ENCODE peak calls at places on chromosomes 13 and 19, in eight cellular contexts. G, J, N, X, U, Y, I and S are unnamed samples.

GRCh38 chr13:78658630-78659449 is at the start of gene OBI1:
- DNase-seq in U (peak), G (peak), Y (peak), N (peak), J (peak), I (peak), X (peak), S (peak)

GRCh38 chr13:41509996-41510395 is 52.6 kb downstream of the RGCC start:
- DNase-seq in U (no peak), Y (peak), X (no peak), N (no peak), G (no peak), J (no peak), I (no peak), S (no peak)

GRCh38 chr13:76812206-76812882 is 73.9 kb downstream of the KCTD12 start:
- DNase-seq in Y (no peak), G (no peak), N (no peak), U (no peak), I (no peak), J (no peak), X (no peak), S (no peak)

GRCh38 chr13:23642110-23642509 is 71.9 kb downstream of the TNFRSF19 start:
- DNase-seq in N (no peak), X (no peak), U (no peak), Y (no peak), G (no peak), J (no peak), I (no peak), S (no peak)

GRCh38 chr13:113947321-113948033 is 26.4 kb downstream of the C13orf46 start:
- DNase-seq in N (peak), J (no peak), I (peak), G (no peak), Y (no peak), X (peak), U (peak), S (no peak)

GRCh38 chr13:92823059-92823458 is 403.5 kb upstream of the GPC6 start:
- DNase-seq in Y (no peak), N (no peak), J (no peak), I (no peak), G (no peak), X (no peak), U (no peak), S (no peak)

GRCh38 chr19:41994521-41994971 is 516 bp upstream of the ATP1A3 start:
- DNase-seq in Y (no peak), G (peak), N (no peak), X (no peak), J (no peak), I (no peak), U (no peak), S (no peak)

GRCh38 chr13:75512253-75512652 is 25.4 kb downstream of the COMMD6 start:
- DNase-seq in Y (no peak), I (no peak), U (no peak), J (no peak), G (no peak), N (no peak), X (no peak), S (no peak)

GRCh38 chr19:33193864-33194362 is at the start of gene LRP3:
- DNase-seq in G (no peak), Y (no peak), X (peak), N (peak), I (peak), J (no peak), U (no peak), S (no peak)

GRCh38 chr13:94454906-94455305 is 24.6 kb downstream of the DCT start:
- DNase-seq in I (no peak), Y (no peak), U (no peak), G (peak), J (no peak), X (peak), N (no peak), S (no peak)

GRCh38 chr13:75739244-75739868 is 103.2 kb downstream of the LMO7 start:
- DNase-seq in G (no peak), Y (no peak), J (no peak), X (peak), N (no peak), U (no peak), I (no peak), S (peak)

GRCh38 chr19:40571005-40571318 is 5.7 kb upstream of the SHKBP1 start:
- DNase-seq in J (no peak), U (no peak), Y (no peak), N (no peak), G (no peak), I (no peak), X (no peak), S (no peak)